ENCODE peak calls at places on chromosomes 16 and 17, in four cellular contexts. Y is heart left ventricle, U is IMR-90, M is GM23338. G is an unnamed sample. For H3K4me1, the result is how much of the 10 kb centered on the place peaks cover.

GRCh38 chr17:31657876-31658275 is 201.2 kb downstream of the COPRS start:
- DNase-seq in Y (no peak), U (no peak), M (no peak), G (no peak)

GRCh38 chr17:82300707-82301270 is 16.6 kb downstream of the CD7 start:
- DNase-seq in Y (peak), U (peak), M (peak), G (peak)

GRCh38 chr17:40598928-40599627 is 33.8 kb upstream of the CCR7 start:
- DNase-seq in Y (no peak), U (peak), M (no peak), G (peak)

GRCh38 chr16:11056989-11057645 is 112.8 kb downstream of the CLEC16A start:
- DNase-seq in Y (no peak), U (no peak), M (no peak), G (no peak)

GRCh38 chr17:81641825-81642489 is 5.0 kb downstream of the TSPAN10 start:
- DNase-seq in Y (no peak), U (peak), M (no peak), G (no peak)

GRCh38 chr16:90026135-90026534 is 6.9 kb upstream of the DBNDD1 start:
- DNase-seq in Y (no peak), U (no peak), M (peak), G (no peak)

GRCh38 chr17:79960788-79961522 is 74.7 kb downstream of the TBC1D16 start:
- DNase-seq in Y (no peak), U (peak), M (no peak), G (no peak)

GRCh38 chr16:23803591-23804123 is 32.1 kb upstream of the PRKCB start:
- DNase-seq in Y (peak), U (peak), M (peak), G (peak)

GRCh38 chr16:70453891-70454220 is 539 bp upstream of the FCSK start:
- DNase-seq in Y (no peak), U (no peak), M (peak), G (no peak)

GRCh38 chr16:11022002-11022401 is 77.6 kb downstream of the CLEC16A start:
- DNase-seq in Y (no peak), U (no peak), M (peak), G (no peak)

GRCh38 chr16:1659071-1659470 is 19.0 kb upstream of the JPT2 start:
- DNase-seq in Y (peak), U (no peak), M (no peak), G (no peak)

GRCh38 chr17:68310141-68310540 is 18.8 kb downstream of the ARSG start:
- DNase-seq in Y (no peak), U (no peak), M (no peak), G (no peak)

GRCh38 chr17:82414548-82415281 is 3.4 kb upstream of the HEXD start:
- DNase-seq in Y (peak), U (peak), M (peak), G (peak)

GRCh38 chr16:2468142-2468724 is 2.9 kb upstream of the NTN3 start:
- DNase-seq in Y (no peak), U (peak), M (peak), G (no peak)

GRCh38 chr17:54754560-54754959 is 146.1 kb upstream of the TOM1L1 start:
- DNase-seq in Y (no peak), U (no peak), M (peak), G (no peak)

GRCh38 chr16:68972008-68972407 is 128.7 kb downstream of the TANGO6 start:
- DNase-seq in Y (no peak), U (no peak), M (peak), G (no peak)

GRCh38 chr17:36501963-36502362 is 15.5 kb downstream of the ZNHIT3 start:
- DNase-seq in Y (no peak), U (no peak), M (no peak), G (no peak)

GRCh38 chr16:19810817-19811731 is 73.6 kb downstream of the GPRC5B start:
- DNase-seq in Y (no peak), U (peak), M (no peak), G (no peak)

GRCh38 chr17:76593338-76593737 is 7.7 kb upstream of the ST6GALNAC2 start:
- DNase-seq in Y (no peak), U (peak), M (peak), G (no peak)

GRCh38 chr17:39051001-39051605 is 83.9 kb upstream of the FBXO47 start:
- DNase-seq in Y (no peak), U (no peak), M (no peak), G (no peak)

GRCh38 chr17:79986441-79987186 is 49.1 kb downstream of the TBC1D16 start:
- DNase-seq in Y (no peak), U (peak), M (no peak), G (peak)

GRCh38 chr17:15263206-15263579 is 1.9 kb downstream of the PMP22 start:
- DNase-seq in Y (peak), U (peak), M (peak), G (peak)

GRCh38 chr16:54437921-54438320 is 151.3 kb upstream of the IRX3 start:
- DNase-seq in Y (no peak), U (no peak), M (no peak), G (no peak)

GRCh38 chr16:22264786-22265185 is 32.4 kb upstream of the POLR3E start:
- DNase-seq in Y (no peak), U (no peak), M (no peak), G (no peak)

GRCh38 chr17:2990396-2990795 is 73.0 kb downstream of the OR1D5 start:
- DNase-seq in Y (no peak), U (no peak), M (no peak), G (no peak)

GRCh38 chr17:12627177-12627629 is 38.5 kb upstream of the MYOCD start:
- DNase-seq in Y (no peak), U (peak), M (no peak), G (peak)

GRCh38 chr17:62627904-62628603 is 584 bp downstream of the MRC2 start:
- DNase-seq in Y (peak), U (peak), M (peak), G (peak)

GRCh38 chr16:27778926-27779570 is 229.1 kb downstream of the KATNIP start:
- DNase-seq in Y (no peak), U (no peak), M (no peak), G (no peak)

GRCh38 chr16:27780468-27781194 is 230.7 kb downstream of the KATNIP start:
- DNase-seq in Y (no peak), U (no peak), M (no peak), G (no peak)

GRCh38 chr16:27778171-27778925 is 228.4 kb downstream of the KATNIP start:
- DNase-seq in Y (no peak), U (no peak), M (no peak), G (no peak)

GRCh38 chr16:27781195-27781524 is 231.2 kb downstream of the KATNIP start:
- DNase-seq in Y (peak), U (no peak), M (no peak), G (no peak)

DNA sequence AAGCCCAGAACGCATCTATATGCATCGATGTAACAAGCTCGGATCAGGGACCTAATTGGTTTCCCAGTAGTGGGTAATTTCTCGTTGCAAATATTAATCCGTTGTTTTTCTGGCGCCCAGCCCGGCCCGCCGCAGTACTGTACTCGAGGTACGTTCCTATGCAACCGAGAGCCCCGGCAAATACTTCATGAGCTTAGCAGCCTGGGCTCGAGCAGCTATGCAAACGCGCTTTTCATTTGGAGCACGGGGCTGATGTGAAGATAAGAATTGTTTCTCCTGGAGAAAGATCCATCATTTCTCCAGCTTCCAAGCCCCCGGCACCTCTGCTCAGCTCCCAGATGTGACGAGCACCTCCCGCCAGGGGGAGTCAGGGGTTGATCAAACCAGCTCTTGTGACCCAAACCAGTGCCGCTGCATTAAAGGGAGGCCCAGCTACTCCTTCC is 229.8 kb downstream of the KATNIP start:
- DNase-seq in Y (no peak), U (peak), M (peak), G (peak)
- TF ChIP-seq CTCF in Y (no peak), U (peak), M (peak), G (peak)

GRCh38 chr16:86214326-86215232 is 295.7 kb upstream of the FOXF1 start:
- DNase-seq in Y (peak), U (peak), M (no peak), G (peak)
- H3K4me1 ChIP-seq in Y (under half), U (under half), M (under half), G (under half)

DNA sequence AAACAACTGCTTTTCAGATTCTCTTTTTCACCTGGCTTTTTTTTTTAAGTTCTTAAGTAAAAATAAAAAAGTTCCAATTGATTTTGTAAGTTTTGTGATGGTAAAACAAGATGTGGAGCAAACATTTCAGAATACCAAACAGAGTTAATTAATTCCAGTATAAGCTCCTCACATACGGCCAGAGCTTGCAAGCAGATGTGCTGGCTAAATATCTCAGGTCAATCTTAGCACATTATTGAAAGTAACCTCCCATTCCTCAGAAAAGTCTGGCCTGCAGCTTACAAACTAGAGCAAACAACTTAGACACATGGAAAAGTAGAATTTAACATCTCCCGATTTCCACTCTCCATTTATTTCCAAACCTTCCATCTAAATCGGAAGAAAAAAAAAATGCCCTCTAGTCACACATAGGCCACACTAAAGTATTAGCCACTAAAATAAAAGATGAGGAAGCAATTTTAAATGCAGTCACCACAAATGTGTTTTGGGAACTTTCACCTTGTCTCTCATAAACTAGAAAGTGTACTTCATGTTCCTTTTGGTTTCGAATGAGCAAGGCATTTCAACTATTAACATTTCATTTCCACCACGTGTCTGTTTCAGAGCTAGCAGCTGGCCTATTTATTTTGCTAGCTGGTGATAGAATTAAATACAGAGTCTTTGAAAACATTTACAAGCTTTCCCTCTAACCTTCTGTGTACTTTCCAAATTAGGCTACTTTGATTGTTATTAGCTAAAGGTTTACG is 143.3 kb downstream of the STX8 start:
- DNase-seq in Y (no peak), U (peak), M (no peak), G (no peak)
- H3K4me3 ChIP-seq in Y (no peak), U (no peak), M (no peak), G (no peak)

GRCh38 chr17:78302478-78302877 is 57.4 kb downstream of the SOCS3 start:
- DNase-seq in Y (no peak), U (no peak), M (no peak), G (no peak)
- TF ChIP-seq CTCF in Y (no peak), U (no peak), M (no peak), G (no peak)

GRCh38 chr17:64057701-64058263 is 37.3 kb upstream of the ICAM2 start:
- DNase-seq in Y (no peak), U (no peak), M (no peak), G (no peak)
- H3K4me1 ChIP-seq in Y (under half), U (under half), M (under half), G (under half)

GRCh38 chr16:58010886-58011285 is 9.7 kb downstream of the USB1 start:
- DNase-seq in Y (no peak), U (no peak), M (no peak), G (no peak)

GRCh38 chr16:58011652-58012051 is 10.4 kb downstream of the USB1 start:
- DNase-seq in Y (no peak), U (peak), M (no peak), G (no peak)

GRCh38 chr16:58013201-58013956 is 12.2 kb downstream of the USB1 start:
- DNase-seq in Y (no peak), U (no peak), M (no peak), G (no peak)

GRCh38 chr16:58012481-58012880 is 11.3 kb downstream of the USB1 start:
- DNase-seq in Y (peak), U (no peak), M (no peak), G (no peak)

GRCh38 chr16:58009856-58010416 is 8.7 kb downstream of the USB1 start:
- DNase-seq in Y (peak), U (no peak), M (no peak), G (no peak)
- H3K4me3 ChIP-seq in Y (no peak), U (no peak), M (no peak), G (no peak)

GRCh38 chr17:63701477-63702222 is 1.7 kb upstream of the LIMD2 start:
- DNase-seq in Y (no peak), U (no peak), M (no peak), G (no peak)

GRCh38 chr17:63698381-63698885 is 1.5 kb downstream of the LIMD2 start:
- DNase-seq in Y (no peak), U (no peak), M (no peak), G (no peak)

GRCh38 chr17:63700528-63701441 is 860 bp upstream of the LIMD2 start:
- DNase-seq in Y (peak), U (peak), M (peak), G (peak)

GRCh38 chr17:63698886-63699637 is 863 bp downstream of the LIMD2 start:
- DNase-seq in Y (peak), U (peak), M (peak), G (peak)

DNA sequence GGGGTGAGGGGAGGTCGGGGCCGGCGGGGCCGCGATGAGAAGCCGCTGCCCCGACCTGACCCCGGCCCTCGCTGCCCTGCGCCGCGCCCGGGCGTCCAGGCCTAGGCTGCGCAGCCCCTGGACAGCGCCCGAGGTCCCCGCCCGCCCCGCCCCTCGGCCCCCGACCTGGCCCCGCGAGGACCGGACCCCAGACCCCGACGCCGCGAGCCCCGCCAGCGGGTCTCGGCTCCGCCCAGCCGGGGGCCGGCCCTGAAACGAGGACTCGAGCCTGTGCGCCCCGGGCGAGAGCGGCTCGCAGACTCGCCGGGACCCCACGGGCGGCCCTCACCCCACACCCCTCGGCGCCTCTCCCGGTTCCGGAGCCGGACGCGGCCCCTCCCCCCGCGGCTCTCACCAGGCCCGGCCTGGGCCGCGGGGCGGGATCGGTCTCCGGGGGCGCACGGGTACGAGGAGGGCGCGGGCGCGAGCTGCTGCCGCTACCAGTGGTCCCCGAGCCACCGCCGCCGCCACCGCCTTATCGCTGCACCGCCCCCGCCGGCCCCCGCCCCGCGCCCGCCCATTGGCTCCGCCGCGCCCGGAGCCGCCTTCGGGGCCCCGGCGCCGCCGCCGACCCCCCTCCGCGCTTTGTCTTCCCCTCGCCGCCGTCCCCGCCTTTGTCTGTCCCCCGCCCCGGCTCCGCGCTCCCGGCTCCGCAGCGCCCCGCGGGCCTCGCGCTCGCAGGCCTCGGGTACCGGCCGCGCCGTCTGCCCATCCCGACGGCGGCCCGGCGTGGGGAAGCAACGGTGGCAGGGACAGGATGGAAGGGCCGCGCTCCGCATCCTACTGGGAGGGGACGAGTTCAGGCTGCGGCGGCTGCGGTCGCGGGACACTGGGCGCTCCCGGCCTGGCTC is at the start of gene LIMD2:
- DNase-seq in Y (peak), U (no peak), M (peak), G (peak)
- TF ChIP-seq CTCF in Y (no peak), U (no peak), M (no peak), G (no peak)

DNA sequence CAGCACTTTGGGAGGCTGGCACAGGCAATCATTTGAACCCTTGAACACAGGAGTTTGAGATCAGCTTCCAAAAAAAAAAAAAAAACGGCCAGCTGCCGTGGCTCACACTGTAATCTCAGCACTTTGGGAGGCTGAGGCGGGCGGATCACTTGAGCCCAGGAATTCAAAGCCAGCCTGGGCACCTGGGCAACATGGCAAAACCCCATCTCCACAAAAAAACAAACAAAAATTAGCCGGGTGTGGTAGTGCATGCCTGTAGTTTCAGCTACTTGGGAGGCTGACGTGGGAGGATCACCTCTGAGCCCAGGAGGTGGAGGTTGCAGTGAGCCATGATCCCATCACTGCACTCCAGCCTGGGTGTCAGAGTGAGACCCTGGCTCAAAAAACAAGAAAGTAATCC is 39.0 kb downstream of the GRB2 start:
- DNase-seq in Y (no peak), U (no peak), M (no peak), G (no peak)
- H3K4me1 ChIP-seq in Y (under half), U (under half), M (under half), G (under half)

GRCh38 chr17:45310380-45311324 is 6.2 kb downstream of the MAP3K14 start:
- DNase-seq in Y (peak), U (no peak), M (no peak), G (no peak)

GRCh38 chr17:45311406-45311761 is 5.4 kb downstream of the MAP3K14 start:
- DNase-seq in Y (no peak), U (no peak), M (no peak), G (no peak)

GRCh38 chr17:45313419-45313771 is 3.4 kb downstream of the MAP3K14 start:
- DNase-seq in Y (no peak), U (no peak), M (no peak), G (no peak)

GRCh38 chr17:45312477-45313418 is 4.1 kb downstream of the MAP3K14 start:
- DNase-seq in Y (no peak), U (no peak), M (no peak), G (no peak)

DNA sequence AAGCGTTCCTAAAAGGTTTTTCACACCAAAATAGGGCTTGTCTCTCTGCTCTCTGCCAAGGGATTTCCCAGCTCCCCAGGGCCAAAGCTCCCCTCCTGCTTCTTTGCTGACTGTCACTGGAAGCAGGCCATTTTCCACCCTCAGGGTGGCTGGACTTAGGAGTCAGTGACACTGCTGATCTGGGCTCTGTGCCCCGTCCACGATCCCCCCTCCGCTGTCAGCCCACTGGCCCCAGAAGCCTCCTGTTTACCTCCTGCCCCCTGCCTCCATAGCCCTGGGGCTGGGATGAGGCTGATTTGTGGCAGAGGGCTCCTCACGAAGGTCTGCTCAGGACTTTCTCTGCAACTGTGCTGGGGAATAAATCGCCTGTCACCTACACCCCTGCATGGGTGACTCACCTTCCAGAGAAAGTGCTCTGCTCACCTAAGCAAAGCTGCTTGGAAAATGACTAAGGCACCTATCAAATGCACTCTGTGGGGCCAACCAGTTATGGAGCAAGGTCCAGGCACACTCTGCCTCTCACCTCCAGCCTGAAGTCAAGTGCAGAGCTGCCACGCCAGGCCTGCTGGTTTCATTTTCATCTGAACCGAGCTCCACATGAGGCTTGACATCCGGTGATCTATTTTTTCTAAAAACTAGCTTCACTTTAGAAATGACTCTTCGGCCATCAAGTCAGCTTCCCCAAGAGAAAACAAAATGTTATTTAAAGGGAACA is 4.9 kb downstream of the MAP3K14 start:
- DNase-seq in Y (peak), U (peak), M (no peak), G (peak)
- H3K4me3 ChIP-seq in Y (peak), U (no peak), M (no peak), G (no peak)

G was measured in uterus.